ENCODE peak calls at places on chromosome 2, in five cellular contexts. Y is body of pancreas, P is K562, R is right atrium auricular region, K is spleen. G is an unnamed sample.

GRCh38 chr2:36696533-36696932 is at the start of gene VIT:
- DNase-seq in Y (no peak), P (no peak), R (no peak), K (no peak), G (no peak)

GRCh38 chr2:8315766-8316165 is 366.1 kb upstream of the ID2 start:
- DNase-seq in Y (peak; percentile 45), P (peak; percentile 53), R (no peak), K (peak; percentile 69), G (no peak)

GRCh38 chr2:138306626-138307025 is 194.9 kb upstream of the SPOPL start:
- DNase-seq in Y (no peak), P (no peak), R (no peak), K (no peak), G (no peak)

GRCh38 chr2:140595107-140595506 is 1535.7 kb downstream of the LRP1B start:
- DNase-seq in Y (no peak), P (no peak), R (no peak), K (no peak), G (no peak)

GRCh38 chr2:237319887-237320286 is 94.1 kb downstream of the COL6A3 start:
- DNase-seq in Y (no peak), P (no peak), R (no peak), K (no peak), G (no peak)

GRCh38 chr2:47227532-47228166 is 72.5 kb upstream of the STPG4 start:
- DNase-seq in Y (no peak), P (peak; percentile 35), R (no peak), K (no peak), G (no peak)

GRCh38 chr2:18599509-18600254 is 10.3 kb upstream of the NT5C1B start:
- DNase-seq in Y (no peak), P (no peak), R (no peak), K (no peak), G (no peak)

GRCh38 chr2:29902356-29902755 is 19.0 kb downstream of the ALK start:
- DNase-seq in Y (no peak), P (no peak), R (no peak), K (no peak), G (no peak)

GRCh38 chr2:241798631-241799521 is 10.1 kb upstream of the NEU4 start:
- DNase-seq in Y (no peak), P (no peak), R (peak; percentile 46), K (peak; percentile 64), G (no peak)

GRCh38 chr2:232545511-232546375 is 4.6 kb downstream of the TIGD1 start:
- DNase-seq in Y (no peak), P (no peak), R (no peak), K (peak; percentile 49), G (no peak)

GRCh38 chr2:7467782-7468447 is 550.7 kb downstream of the RNF144A start:
- DNase-seq in Y (no peak), P (no peak), R (no peak), K (no peak), G (no peak)

GRCh38 chr2:234457421-234457820 is 39.5 kb downstream of the ARL4C start:
- DNase-seq in Y (no peak), P (no peak), R (no peak), K (no peak), G (no peak)

DNA sequence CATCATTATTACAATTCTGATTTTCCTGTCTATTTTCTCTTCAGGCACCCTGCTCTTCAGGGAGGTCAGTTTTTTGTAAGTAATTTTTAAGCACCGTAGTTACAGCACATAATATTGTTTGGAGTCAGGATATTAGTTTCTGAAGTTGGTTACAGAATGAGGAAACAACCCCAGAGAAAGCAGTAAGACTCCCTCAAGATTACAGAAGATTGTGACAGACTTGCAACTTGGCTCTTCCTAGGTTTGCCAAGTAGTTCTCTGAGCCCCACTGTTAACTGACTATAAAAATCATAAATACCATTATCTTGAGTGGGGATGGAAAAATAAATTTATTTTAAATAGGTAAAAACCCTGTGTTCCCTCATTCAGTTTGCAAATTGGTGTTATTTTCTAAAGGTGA is 956 bp downstream of the RPE start:
- DNase-seq in Y (no peak), P (no peak), R (no peak), K (no peak), G (no peak)
- H3K27ac ChIP-seq in Y (no peak overlapping the region), P (peak overlapping the region; percentile 76), R (peak overlapping the region; percentile 87), K (no peak overlapping the region), G (no peak overlapping the region)

GRCh38 chr2:170928824-170929685 is at the start of gene GORASP2:
- DNase-seq in Y (peak; percentile 100), P (peak; percentile 99), R (peak; percentile 98), K (peak; percentile 100), G (peak; percentile 100)

GRCh38 chr2:170932166-170932565 is 3.1 kb downstream of the GORASP2 start:
- DNase-seq in Y (no peak), P (no peak), R (no peak), K (no peak), G (no peak)

GRCh38 chr2:170930132-170931109 is 1.4 kb downstream of the GORASP2 start:
- DNase-seq in Y (peak; percentile 49), P (peak; percentile 71), R (no peak), K (peak; percentile 83), G (peak; percentile 54)

GRCh38 chr2:170928036-170928823 is 823 bp upstream of the GORASP2 start:
- DNase-seq in Y (no peak), P (peak; percentile 40), R (no peak), K (peak; percentile 79), G (no peak)

DNA sequence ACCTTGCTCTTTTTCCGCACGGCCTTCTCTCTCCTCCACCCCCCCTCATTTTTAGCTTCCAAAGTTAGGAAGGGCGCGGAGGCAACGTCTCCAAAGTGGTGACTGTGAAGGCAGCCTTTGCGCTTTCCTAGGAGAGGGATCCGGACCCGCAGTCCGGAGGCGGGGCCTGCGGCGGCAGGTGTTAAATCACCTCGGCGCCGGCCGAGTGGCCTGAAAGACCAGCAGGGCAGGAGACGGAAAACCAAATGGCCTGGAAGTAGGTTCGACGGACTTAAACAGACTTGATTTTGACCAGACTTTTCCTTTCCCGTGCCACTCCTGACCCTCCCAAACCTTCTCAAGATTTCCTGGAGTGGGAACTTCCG is 615 bp downstream of the GORASP2 start:
- DNase-seq in Y (peak; percentile 71), P (peak; percentile 74), R (no peak), K (peak; percentile 93), G (peak; percentile 62)
- H3K27ac ChIP-seq in Y (peak overlapping the region; percentile 91), P (peak overlapping the region; percentile 95), R (peak overlapping the region; percentile 99), K (peak overlapping the region; percentile 91), G (peak overlapping the region; percentile 96)

DNA sequence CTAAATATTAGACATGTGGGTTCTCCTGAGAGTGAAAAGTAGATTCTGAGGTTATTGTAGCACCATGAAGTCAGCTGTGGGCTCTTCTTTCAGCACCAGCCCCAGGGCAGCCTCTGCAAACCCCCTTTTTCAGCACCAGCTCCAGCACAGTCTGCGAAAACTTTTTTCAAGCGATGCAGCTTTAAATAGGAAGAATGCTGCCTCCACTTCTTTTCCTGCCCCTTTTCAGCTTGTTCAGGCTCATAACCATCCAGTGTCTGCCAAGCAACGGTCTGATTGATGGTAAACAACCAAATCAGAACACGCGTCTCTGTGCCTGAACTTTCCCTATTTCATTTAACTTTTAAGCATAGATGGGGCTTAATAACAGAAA is at the start of gene COL5A2:
- DNase-seq in Y (peak; percentile 27), P (no peak), R (peak; percentile 76), K (no peak), G (peak; percentile 61)
- H3K27ac ChIP-seq in Y (no peak within 1 kb of the TSS), P (no peak within 1 kb of the TSS), R (peak within 1 kb of the TSS; percentile 77), K (peak within 1 kb of the TSS; percentile 78), G (peak within 1 kb of the TSS; percentile 78)

GRCh38 chr2:11509657-11510360 is 24.0 kb upstream of the GREB1 start:
- DNase-seq in Y (no peak), P (no peak), R (no peak), K (no peak), G (no peak)

GRCh38 chr2:11507517-11507916 is 26.3 kb upstream of the GREB1 start:
- DNase-seq in Y (no peak), P (no peak), R (no peak), K (no peak), G (no peak)

GRCh38 chr2:11505652-11506610 is 27.9 kb upstream of the GREB1 start:
- DNase-seq in Y (peak; percentile 64), P (no peak), R (no peak), K (no peak), G (no peak)

GRCh38 chr2:11506611-11506969 is 27.3 kb upstream of the GREB1 start:
- DNase-seq in Y (no peak), P (no peak), R (no peak), K (no peak), G (peak; percentile 40)

GRCh38 chr2:11508279-11508678 is 25.6 kb upstream of the GREB1 start:
- DNase-seq in Y (no peak), P (no peak), R (no peak), K (no peak), G (peak; percentile 50)
- H3K27ac ChIP-seq in Y (no peak overlapping the region), P (no peak overlapping the region), R (no peak overlapping the region), K (no peak overlapping the region), G (peak overlapping the region; percentile 86)

GRCh38 chr2:24124003-24124585 is 825 bp downstream of the FAM228B start:
- DNase-seq in Y (no peak), P (no peak), R (no peak), K (no peak), G (peak; percentile 43)
- H3K27ac ChIP-seq in Y (peak overlapping the region; percentile 81), P (peak overlapping the region; percentile 78), R (peak overlapping the region; percentile 96), K (peak overlapping the region; percentile 88), G (peak overlapping the region; percentile 93)

G was measured in testis.